ENCODE peak calls at places on chromosome 2, in nine cellular contexts. Y is brain microvascular endothelial cell; R is IMR-90; F is psoas muscle; I is thoracic aorta; U is suprapubic skin; V is Peyer's patch; M is stomach; N is CD4-positive, alpha-beta T cell. Q is an unnamed sample.

GRCh38 chr2:41911033-41911432 is 136.8 kb upstream of the PKDCC start:
- DNase-seq in Y (no peak), R (no peak), F (no peak), I (no peak), U (no peak), V (no peak), M (no peak), N (no peak), Q (no peak)

GRCh38 chr2:12787891-12788783 is 71.4 kb downstream of the TRIB2 start:
- DNase-seq in Y (peak), R (peak), F (no peak), I (no peak), U (no peak), V (no peak), M (no peak), N (no peak), Q (no peak)

GRCh38 chr2:209146682-209147320 is 277.0 kb upstream of the MAP2 start:
- DNase-seq in Y (no peak), R (no peak), F (no peak), I (no peak), U (no peak), V (no peak), M (no peak), N (no peak), Q (no peak)

GRCh38 chr2:120992791-120993555 is 257.3 kb downstream of the GLI2 start:
- DNase-seq in Y (no peak), R (no peak), F (no peak), I (no peak), U (no peak), V (no peak), M (no peak), N (no peak), Q (no peak)

GRCh38 chr2:205758051-205758450 is 75.8 kb downstream of the NRP2 start:
- DNase-seq in Y (peak), R (peak), F (no peak), I (no peak), U (no peak), V (no peak), M (no peak), N (no peak), Q (no peak)

GRCh38 chr2:70357076-70358071 is 55.5 kb upstream of the FAM136A start:
- DNase-seq in Y (no peak), R (no peak), F (no peak), I (no peak), U (no peak), V (no peak), M (no peak), N (no peak), Q (no peak)

GRCh38 chr2:220682616-220683015 is 889.5 kb downstream of the EPHA4 start:
- DNase-seq in Y (no peak), R (peak), F (no peak), I (no peak), U (no peak), V (no peak), M (no peak), N (no peak), Q (peak)

GRCh38 chr2:176763871-176764404 is 448.7 kb upstream of the HNRNPA3 start:
- DNase-seq in Y (no peak), R (no peak), F (no peak), I (no peak), U (no peak), V (no peak), M (no peak), N (no peak), Q (no peak)

GRCh38 chr2:167334343-167334742 is 446.1 kb downstream of the XIRP2 start:
- DNase-seq in Y (no peak), R (no peak), F (no peak), I (no peak), U (no peak), V (no peak), M (no peak), N (no peak), Q (no peak)

GRCh38 chr2:167333245-167333644 is 445.0 kb downstream of the XIRP2 start:
- DNase-seq in Y (no peak), R (peak), F (no peak), I (no peak), U (no peak), V (no peak), M (no peak), N (no peak), Q (no peak)

GRCh38 chr2:167331636-167332232 is 443.5 kb downstream of the XIRP2 start:
- DNase-seq in Y (no peak), R (no peak), F (no peak), I (no peak), U (no peak), V (no peak), M (no peak), N (no peak), Q (no peak)

GRCh38 chr2:167335627-167336026 is 447.3 kb downstream of the XIRP2 start:
- DNase-seq in Y (peak), R (peak), F (no peak), I (no peak), U (no peak), V (no peak), M (no peak), N (no peak), Q (no peak)

DNA sequence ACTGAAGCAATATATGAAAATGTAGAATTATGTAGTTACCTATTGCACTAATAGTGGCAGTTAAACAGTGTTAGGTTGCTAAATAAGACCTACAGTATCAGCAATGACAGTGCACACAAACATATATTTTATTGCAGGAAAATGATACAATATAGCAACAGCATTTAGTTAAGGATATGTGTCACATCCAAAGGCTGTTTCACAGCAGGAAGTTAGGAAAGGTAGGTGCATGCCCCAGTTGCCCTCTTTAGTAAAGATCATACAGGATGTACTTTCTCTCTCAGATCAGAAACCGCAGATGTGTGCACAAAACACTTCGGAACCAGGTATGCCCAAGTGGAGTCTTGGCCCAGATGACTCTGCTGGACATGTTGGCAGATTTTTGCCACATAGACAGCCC is 444.1 kb downstream of the XIRP2 start:
- DNase-seq in Y (no peak), R (no peak), F (no peak), I (no peak), U (no peak), V (no peak), M (no peak), N (no peak), Q (no peak)
- H3K27ac ChIP-seq in Y (no peak), R (no peak), F (no peak), I (no peak), U (no peak), V (no peak), M (no peak), N (no peak), Q (no peak)

DNA sequence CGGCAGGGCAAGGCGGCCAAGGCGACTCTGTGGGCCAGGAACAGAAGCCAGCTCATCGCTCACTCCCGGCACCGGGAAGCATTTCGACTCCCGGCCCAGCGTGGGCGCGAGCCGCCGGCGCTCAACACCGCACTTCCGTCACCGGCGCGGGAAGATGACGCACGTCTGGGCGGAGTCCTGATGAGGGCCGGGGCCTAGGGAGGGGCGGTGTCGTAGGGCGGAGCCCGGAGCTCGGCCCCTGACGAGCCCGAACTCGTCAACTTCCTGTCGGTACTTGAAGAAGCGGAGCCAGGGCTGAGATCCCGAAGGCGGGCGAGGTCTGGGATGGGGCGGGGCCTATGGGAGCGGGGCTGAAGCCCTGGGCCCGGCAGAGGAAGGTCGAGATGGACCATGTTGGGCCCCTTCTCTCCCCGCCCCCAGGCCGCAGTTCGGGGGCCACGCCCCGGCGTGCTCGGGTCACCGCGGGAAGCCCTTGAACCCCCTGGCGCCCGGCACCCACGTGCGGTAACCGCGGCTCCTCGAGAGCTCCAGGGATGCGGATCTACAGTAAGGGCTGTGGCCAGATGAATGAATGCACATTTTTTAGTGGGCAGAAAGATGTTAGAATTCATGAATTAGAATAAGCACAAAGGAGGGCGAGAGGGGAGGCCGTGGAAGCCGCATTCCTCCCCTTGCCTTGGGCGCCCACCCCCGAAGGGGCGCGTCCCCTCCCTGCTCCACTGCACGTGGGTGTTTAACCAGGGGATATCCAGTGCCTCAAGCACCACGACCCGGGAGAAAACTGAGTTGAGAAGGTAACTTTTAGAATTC is at the start of gene RNASEH1:
- DNase-seq in Y (peak), R (peak), F (peak), I (peak), U (peak), V (peak), M (peak), N (peak), Q (peak)
- H3K27ac ChIP-seq in Y (peak), R (peak), F (peak), I (peak), U (peak), V (peak), M (peak), N (peak), Q (peak)

GRCh38 chr2:20107776-20108175 is 56.3 kb upstream of the LAPTM4A start:
- DNase-seq in Y (no peak), R (peak), F (no peak), I (no peak), U (no peak), V (no peak), M (no peak), N (no peak), Q (no peak)
- H3K27ac ChIP-seq in Y (no peak), R (no peak), F (no peak), I (no peak), U (no peak), V (no peak), M (no peak), N (no peak), Q (no peak)

GRCh38 chr2:29112379-29112778 is 2.8 kb upstream of the CLIP4 start:
- DNase-seq in Y (no peak), R (no peak), F (no peak), I (no peak), U (no peak), V (no peak), M (no peak), N (no peak), Q (no peak)

GRCh38 chr2:29113891-29114321 is 1.3 kb upstream of the CLIP4 start:
- DNase-seq in Y (peak), R (peak), F (peak), I (no peak), U (peak), V (no peak), M (peak), N (no peak), Q (peak)

GRCh38 chr2:29114514-29114840 is 738 bp upstream of the CLIP4 start:
- DNase-seq in Y (no peak), R (no peak), F (no peak), I (no peak), U (no peak), V (no peak), M (no peak), N (peak), Q (no peak)

GRCh38 chr2:29114841-29115609 is at the start of gene CLIP4:
- DNase-seq in Y (peak), R (peak), F (peak), I (no peak), U (peak), V (peak), M (peak), N (peak), Q (no peak)

GRCh38 chr2:29113027-29113686 is 2.1 kb upstream of the CLIP4 start:
- DNase-seq in Y (peak), R (peak), F (no peak), I (no peak), U (no peak), V (no peak), M (no peak), N (no peak), Q (no peak)
- H3K27ac ChIP-seq in Y (peak), R (no peak), F (peak), I (no peak), U (no peak), V (no peak), M (no peak), N (no peak), Q (peak)

GRCh38 chr2:232800166-232800565 is 23.8 kb upstream of the KCNJ13 start:
- DNase-seq in Y (no peak), R (no peak), F (no peak), I (no peak), U (no peak), V (no peak), M (no peak), N (no peak), Q (no peak)
- H3K27ac ChIP-seq in Y (no peak), R (no peak), F (no peak), I (no peak), U (no peak), V (no peak), M (no peak), N (no peak), Q (no peak)

GRCh38 chr2:28134857-28135256 is 244.3 kb downstream of the BABAM2 start:
- DNase-seq in Y (no peak), R (no peak), F (no peak), I (no peak), U (no peak), V (no peak), M (no peak), N (no peak), Q (no peak)
- H3K27ac ChIP-seq in Y (no peak), R (no peak), F (no peak), I (no peak), U (peak), V (peak), M (no peak), N (peak), Q (peak)

GRCh38 chr2:208112969-208113368 is 11.4 kb downstream of the CRYGD start:
- DNase-seq in Y (no peak), R (no peak), F (no peak), I (no peak), U (no peak), V (no peak), M (no peak), N (no peak), Q (no peak)
- H3K27ac ChIP-seq in Y (no peak), R (no peak), F (no peak), I (no peak), U (no peak), V (no peak), M (no peak), N (no peak), Q (no peak)

Q was measured in epithelial cell of prostate.